ENCODE peak calls at places on chromosome 16, in six cellular contexts. F is right lobe of liver, Y is stomach, A is B cell, V is epithelial cell of esophagus, B is H9. D is an unnamed sample.

GRCh38 chr16:49415083-49415482 is 41.5 kb downstream of the C16orf78 start:
- DNase-seq in V (no peak), F (no peak), Y (no peak), A (no peak), B (no peak), D (no peak)

GRCh38 chr16:89067677-89068076 is 26.0 kb upstream of the ACSF3 start:
- DNase-seq in A (no peak), F (no peak), Y (peak), V (peak), B (no peak), D (no peak)

GRCh38 chr16:82756283-82756599 is 129.5 kb downstream of the CDH13 start:
- DNase-seq in A (no peak), Y (no peak), F (no peak), B (no peak), V (peak), D (no peak)

GRCh38 chr16:27332105-27332504 is 18.3 kb downstream of the IL4R start:
- DNase-seq in F (no peak), V (no peak), A (no peak), Y (no peak), B (no peak), D (no peak)

GRCh38 chr16:69325784-69326171 is 4.6 kb downstream of the PDF start:
- DNase-seq in Y (no peak), B (no peak), F (no peak), A (no peak), V (no peak), D (no peak)

GRCh38 chr16:22004321-22004720 is 3.4 kb upstream of the PDZD9 start:
- DNase-seq in B (no peak), A (no peak), F (no peak), V (no peak), Y (no peak), D (no peak)

GRCh38 chr16:69040144-69040909 is 65.1 kb upstream of the HAS3 start:
- DNase-seq in Y (no peak), F (peak), A (no peak), V (peak), B (no peak), D (no peak)

GRCh38 chr16:73040136-73040535 is 7.8 kb downstream of the ZFHX3 start:
- DNase-seq in F (no peak), Y (no peak), V (peak), B (peak), A (no peak), D (no peak)

GRCh38 chr16:15950167-15950854 is 895 bp downstream of the ABCC1 start:
- DNase-seq in B (no peak), F (no peak), Y (peak), A (peak), V (peak), D (peak)

GRCh38 chr16:70746708-70747424 is 54.1 kb downstream of the VAC14 start:
- DNase-seq in F (peak), V (peak), Y (peak), B (no peak), A (no peak), D (no peak)

GRCh38 chr16:66511615-66512500 is 38.1 kb downstream of the TK2 start:
- DNase-seq in V (peak), A (no peak), Y (peak), F (no peak), B (peak), D (no peak)

GRCh38 chr16:66523861-66524354 is 26.0 kb downstream of the TK2 start:
- DNase-seq in F (no peak), V (no peak), A (peak), Y (no peak), B (no peak), D (peak)

GRCh38 chr16:72856797-72857196 is 191.1 kb downstream of the ZFHX3 start:
- DNase-seq in F (no peak), Y (no peak), B (peak), V (peak), A (no peak), D (no peak)

GRCh38 chr16:2061526-2061925 is 13.7 kb downstream of the TSC2 start:
- DNase-seq in B (no peak), Y (no peak), F (no peak), V (no peak), A (no peak), D (no peak)

GRCh38 chr16:59635674-59636073 is 901.6 kb upstream of the GOT2 start:
- DNase-seq in V (peak), A (no peak), F (no peak), Y (no peak), B (no peak), D (no peak)

GRCh38 chr16:854808-855410 is 54.4 kb upstream of the GNG13 start:
- DNase-seq in A (no peak), F (no peak), V (no peak), Y (no peak), B (no peak), D (no peak)

GRCh38 chr16:23052908-23053580 is 96.2 kb downstream of the USP31 start:
- DNase-seq in Y (no peak), B (no peak), V (no peak), F (no peak), A (no peak), D (no peak)

GRCh38 chr16:69386596-69386995 is 789 bp upstream of the TERF2 start:
- DNase-seq in A (no peak), B (no peak), V (no peak), Y (no peak), F (no peak), D (no peak)

GRCh38 chr16:79007614-79008013 is 592.9 kb downstream of the MAF start:
- DNase-seq in F (no peak), B (no peak), V (peak), A (no peak), Y (no peak), D (no peak)

GRCh38 chr16:74279805-74280204 is 16.8 kb upstream of the PSMD7 start:
- DNase-seq in V (no peak), A (no peak), Y (no peak), B (no peak), F (no peak), D (no peak)

GRCh38 chr16:1466054-1466453 is 8.8 kb downstream of the CLCN7 start:
- DNase-seq in F (peak), Y (no peak), B (no peak), A (no peak), V (no peak), D (no peak)

GRCh38 chr16:14538604-14539003 is 91.5 kb downstream of the PARN start:
- DNase-seq in F (no peak), B (no peak), Y (no peak), A (no peak), V (no peak), D (no peak)

GRCh38 chr16:86594712-86595111 is 16.4 kb downstream of the FOXL1 start:
- DNase-seq in A (no peak), Y (no peak), B (no peak), V (no peak), F (no peak), D (no peak)

GRCh38 chr16:66616592-66616991 is 12.1 kb downstream of the CMTM3 start:
- DNase-seq in Y (no peak), B (no peak), A (no peak), V (no peak), F (no peak), D (no peak)

GRCh38 chr16:65689726-65690125 is 567.9 kb upstream of the CDH11 start:
- DNase-seq in F (no peak), B (no peak), V (no peak), Y (no peak), A (no peak), D (no peak)

DNA sequence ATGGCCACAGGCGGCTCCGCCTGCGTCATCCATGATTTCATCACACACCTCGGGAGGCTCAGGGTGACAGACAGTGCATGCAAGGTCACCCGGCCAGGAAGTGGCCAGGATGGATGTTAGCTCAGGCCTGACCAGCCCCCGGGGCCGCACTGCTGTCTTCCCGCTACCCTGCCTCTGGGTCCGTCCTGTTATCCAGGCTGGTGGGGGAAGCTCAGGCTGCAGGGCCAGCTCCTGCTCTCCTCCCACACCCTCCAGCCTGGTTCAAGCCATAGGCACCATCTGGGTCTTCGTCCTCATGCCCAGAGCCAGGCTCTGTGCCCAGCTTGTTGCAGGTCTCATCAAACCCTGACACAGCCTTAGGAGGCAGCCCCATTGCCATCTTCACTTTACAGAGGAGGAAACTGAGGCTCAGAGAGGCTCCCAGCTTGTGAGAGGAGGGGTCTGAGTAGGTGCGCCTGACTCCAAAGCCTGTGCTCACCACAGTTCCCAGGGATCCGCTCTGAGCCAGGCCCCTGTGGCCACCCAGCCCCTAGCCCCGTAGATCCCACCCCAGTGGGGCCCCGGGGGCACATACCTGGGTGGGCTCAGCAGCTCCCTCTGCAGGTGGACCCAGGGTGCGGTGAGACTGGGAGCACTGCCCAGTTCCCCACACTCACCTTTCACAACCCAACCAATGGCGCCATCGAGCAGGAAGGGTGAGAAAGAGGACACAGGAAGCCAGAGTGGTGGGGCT is 414 bp upstream of the ADGRG3 start:
- DNase-seq in A (no peak), B (peak), V (no peak), F (peak), Y (peak), D (no peak)
- TF ChIP-seq CTCF in A (no peak), B (peak), V (peak), F (peak), Y (no peak), D (peak)

GRCh38 chr16:84227548-84227947 is 12.3 kb downstream of the KCNG4 start:
- DNase-seq in B (no peak), Y (no peak), V (no peak), A (no peak), F (no peak), D (no peak)

GRCh38 chr16:84226026-84226425 is 13.8 kb downstream of the KCNG4 start:
- DNase-seq in B (no peak), F (no peak), V (no peak), A (no peak), Y (no peak), D (no peak)

GRCh38 chr16:84232060-84232459 is 7.8 kb downstream of the KCNG4 start:
- DNase-seq in V (no peak), A (no peak), B (no peak), Y (no peak), F (no peak), D (no peak)

GRCh38 chr16:84228321-84228838 is 11.4 kb downstream of the KCNG4 start:
- DNase-seq in F (no peak), B (peak), A (no peak), Y (no peak), V (peak), D (no peak)

GRCh38 chr16:84229421-84229820 is 10.4 kb downstream of the KCNG4 start:
- DNase-seq in B (no peak), V (no peak), F (no peak), A (no peak), Y (no peak), D (no peak)
- TF ChIP-seq CTCF in B (no peak), V (no peak), F (no peak), A (no peak), Y (no peak), D (no peak)

DNA sequence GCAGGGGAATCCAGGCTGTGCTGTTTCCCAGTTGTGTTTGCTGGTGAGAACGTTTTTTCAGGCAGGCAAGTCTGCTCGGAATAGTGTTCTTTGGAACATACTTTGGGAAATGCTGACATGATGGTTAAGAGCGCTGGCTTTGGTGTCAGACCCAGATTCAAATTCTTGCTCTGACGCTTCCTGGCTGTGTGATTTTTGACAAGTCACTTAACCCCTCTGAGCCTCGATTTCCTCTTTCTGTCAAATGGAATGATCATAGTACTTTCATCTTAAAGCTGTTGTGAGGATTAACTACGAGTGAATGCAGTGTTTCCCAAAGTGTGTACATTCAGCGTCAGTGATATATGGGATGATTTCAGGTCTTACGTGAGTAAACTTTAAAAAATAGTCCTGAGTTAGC is 4.8 kb downstream of the FBRS start:
- DNase-seq in F (no peak), V (no peak), A (peak), Y (no peak), B (no peak), D (no peak)
- TF ChIP-seq CTCF in F (no peak), V (no peak), A (no peak), Y (no peak), B (no peak), D (no peak)

GRCh38 chr16:87844374-87844733 is 25.0 kb downstream of the SLC7A5 start:
- DNase-seq in F (peak), Y (no peak), A (no peak), V (no peak), B (no peak), D (no peak)
- TF ChIP-seq CTCF in F (no peak), Y (no peak), A (no peak), V (no peak), B (peak), D (no peak)

DNA sequence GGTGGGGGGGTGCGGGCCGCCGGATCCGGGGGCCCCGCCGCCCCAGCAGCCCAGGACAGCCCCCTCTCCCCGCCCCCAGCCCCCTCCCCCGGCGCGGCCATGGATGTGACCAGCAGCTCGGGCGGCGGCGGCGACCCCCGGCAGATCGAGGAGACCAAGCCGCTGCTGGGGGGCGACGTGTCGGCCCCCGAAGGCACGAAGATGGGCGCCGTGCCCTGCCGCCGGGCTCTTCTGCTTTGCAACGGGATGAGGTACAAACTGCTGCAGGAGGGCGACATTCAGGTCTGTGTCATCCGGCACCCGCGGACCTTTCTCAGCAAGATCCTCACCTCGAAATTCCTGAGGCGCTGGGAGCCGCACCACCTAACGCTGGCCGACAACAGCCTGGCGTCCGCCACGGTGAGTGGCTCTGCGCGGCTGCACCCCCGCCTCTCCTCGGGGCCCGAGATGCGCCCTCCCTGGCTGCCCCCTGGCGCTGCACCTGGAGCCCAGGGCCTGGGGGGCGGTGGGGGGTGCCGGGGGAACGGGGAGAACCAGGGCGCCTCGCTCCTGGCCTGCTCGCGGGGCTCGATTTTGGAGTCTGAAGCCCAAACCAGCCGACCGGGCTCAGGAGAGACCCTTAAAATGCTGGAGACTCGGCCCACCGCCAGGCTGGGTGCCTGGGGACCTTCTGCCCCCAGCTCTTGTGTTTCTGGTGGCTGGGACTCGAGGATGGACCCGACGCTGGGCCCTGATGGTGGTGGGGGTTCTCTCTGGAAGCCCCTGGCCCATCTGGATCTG is 725 bp downstream of the CMIP start:
- DNase-seq in B (no peak), Y (peak), V (peak), F (peak), A (peak), D (peak)
- TF ChIP-seq CTCF in B (peak), Y (no peak), V (no peak), F (peak), A (peak), D (peak)

GRCh38 chr16:28837672-28838557 is 8.2 kb downstream of the TUFM start:
- DNase-seq in V (no peak), A (no peak), B (no peak), Y (no peak), F (peak), D (no peak)

GRCh38 chr16:28834349-28834748 is 11.6 kb downstream of the ATXN2L start:
- DNase-seq in A (no peak), V (no peak), B (no peak), F (no peak), Y (no peak), D (no peak)

GRCh38 chr16:28835864-28836760 is 10.0 kb downstream of the TUFM start:
- DNase-seq in Y (no peak), V (no peak), A (no peak), F (no peak), B (no peak), D (no peak)

GRCh38 chr16:28836761-28837064 is 9.4 kb downstream of the TUFM start:
- DNase-seq in Y (no peak), B (no peak), F (no peak), V (no peak), A (no peak), D (no peak)

DNA sequence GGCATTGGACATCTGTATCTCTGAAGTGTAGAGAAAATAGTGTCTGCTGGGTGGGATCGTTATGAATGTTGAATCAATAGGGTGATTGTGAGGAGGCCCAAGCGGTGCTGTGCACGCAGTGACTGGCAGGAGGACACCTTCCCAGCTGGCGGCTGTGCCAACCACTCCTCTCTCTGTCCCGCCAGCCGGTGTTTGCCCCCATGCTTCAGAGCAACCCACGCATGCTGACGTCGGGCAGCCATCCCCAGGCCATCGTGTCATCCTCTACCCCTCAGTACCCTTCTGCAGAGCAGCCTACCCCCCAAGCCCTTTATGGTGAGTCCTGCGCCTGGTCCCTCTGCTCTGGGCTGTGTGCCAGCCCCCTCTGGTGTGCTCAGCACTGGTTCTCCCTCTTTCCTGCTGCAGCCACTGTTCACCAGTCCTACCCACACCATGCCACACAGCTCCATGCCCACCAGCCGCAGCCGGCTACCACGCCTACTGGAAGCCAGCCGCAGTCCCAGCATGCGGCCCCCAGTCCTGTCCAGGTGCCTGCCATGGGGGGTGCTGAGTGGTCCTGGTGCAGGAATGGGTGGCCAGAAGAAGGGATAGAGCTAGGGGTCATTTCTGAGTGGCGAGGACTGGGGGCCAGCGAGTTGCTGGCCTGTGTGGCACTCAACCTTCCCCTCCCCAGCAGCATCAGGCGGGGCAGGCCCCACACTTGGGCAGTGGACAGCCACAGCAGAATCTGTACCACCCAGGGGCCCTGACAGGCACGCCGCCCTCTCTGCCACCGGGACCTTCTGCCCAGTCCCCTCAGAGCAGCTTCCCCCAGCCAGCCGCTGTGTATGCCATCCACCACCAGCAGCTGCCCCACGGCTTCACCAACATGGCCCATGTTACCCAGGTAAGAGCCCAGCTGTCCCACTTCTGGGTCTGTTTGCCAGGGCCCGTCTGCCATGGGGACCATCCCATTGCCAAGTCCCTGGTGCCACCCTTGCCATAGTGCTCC is 11.0 kb downstream of the TUFM start:
- DNase-seq in B (no peak), V (no peak), F (no peak), Y (no peak), A (no peak), D (no peak)
- TF ChIP-seq CTCF in B (no peak), V (no peak), F (no peak), Y (no peak), A (no peak), D (no peak)

D was measured in MM.1S.